ENCODE peak calls at places on chromosomes 2 and 18, in five cellular contexts. W is C1 segment of cervical spinal cord; X is T follicular helper cell; D is activated naive CD4-positive, alpha-beta T cell treated with anti-CD3 and anti-CD28 coated beads, Interleukin-2, amount 10 ng/mL, durations not matched to agents 7 days and 5 days; Q is kidney glomerular epithelial cell. B is an unnamed sample.

GRCh38 chr2:26786207-26787023 is 559 bp downstream of the CENPA start:
- DNase-seq in X (no peak), Q (no peak), D (peak; percentile 57), W (no peak), B (peak; percentile 36)

GRCh38 chr2:116733699-116734098 is 1080.8 kb upstream of the DDX18 start:
- DNase-seq in Q (no peak), D (no peak), X (no peak), W (no peak), B (no peak)

GRCh38 chr2:237996041-237996593 is 29.3 kb downstream of the UBE2F start:
- DNase-seq in Q (no peak), D (no peak), W (no peak), X (no peak), B (no peak)

GRCh38 chr2:100731535-100731981 is 88.4 kb upstream of the NPAS2 start:
- DNase-seq in X (no peak), Q (no peak), W (no peak), D (no peak), B (peak; percentile 51)

GRCh38 chr2:100675373-100675772 is 112.6 kb downstream of the PDCL3 start:
- DNase-seq in D (no peak), W (no peak), Q (no peak), X (no peak), B (no peak)

GRCh38 chr2:59677095-59677609 is 876.3 kb downstream of the BCL11A start:
- DNase-seq in W (no peak), X (no peak), D (no peak), Q (no peak), B (no peak)

GRCh38 chr2:150143087-150143536 is 344.4 kb downstream of the RND3 start:
- DNase-seq in X (no peak), W (no peak), Q (no peak), D (no peak), B (peak; percentile 66)

GRCh38 chr2:72146357-72147302 is 1.0 kb downstream of the CYP26B1 start:
- DNase-seq in X (no peak), D (peak; percentile 19), Q (no peak), W (no peak), B (no peak)

GRCh38 chr2:109213646-109214417 is 84.8 kb downstream of the SH3RF3 start:
- DNase-seq in D (peak; percentile 81), W (no peak), Q (no peak), X (peak; percentile 43), B (peak; percentile 19)

GRCh38 chr18:21444465-21445023 is 156.0 kb downstream of the ESCO1 start:
- DNase-seq in W (peak; percentile 16), X (no peak), D (peak; percentile 23), Q (peak; percentile 76), B (peak; percentile 68)

GRCh38 chr2:221423212-221423804 is 148.8 kb downstream of the EPHA4 start:
- DNase-seq in X (no peak), D (no peak), W (no peak), Q (no peak), B (no peak)

GRCh38 chr18:22667616-22668422 is 250.1 kb upstream of the CTAGE1 start:
- DNase-seq in W (no peak), Q (peak; percentile 75), D (no peak), X (no peak), B (peak; percentile 73)

GRCh38 chr2:9264301-9264700 is 57.7 kb downstream of the ASAP2 start:
- DNase-seq in Q (no peak), D (no peak), X (no peak), W (no peak), B (peak; percentile 83)

GRCh38 chr2:24048662-24049484 is 668 bp upstream of the FKBP1B start:
- DNase-seq in X (no peak), Q (no peak), D (no peak), W (no peak), B (no peak)

GRCh38 chr2:238420442-238420841 is 6.3 kb upstream of the ASB1 start:
- DNase-seq in X (no peak), Q (no peak), W (no peak), D (no peak), B (no peak)

GRCh38 chr2:200247494-200247893 is 59.0 kb upstream of the SPATS2L start:
- DNase-seq in X (no peak), Q (peak; percentile 26), W (no peak), D (no peak), B (peak; percentile 44)

GRCh38 chr18:21439453-21439852 is 161.1 kb downstream of the ESCO1 start:
- DNase-seq in Q (peak; percentile 93), D (no peak), X (no peak), W (no peak), B (peak; percentile 98)

GRCh38 chr18:49994410-49994809 is 181.1 kb upstream of the ACAA2 start:
- DNase-seq in Q (no peak), X (no peak), W (no peak), D (no peak), B (no peak)

GRCh38 chr18:76496200-76496890 is 1.3 kb upstream of the ZNF516 start:
- DNase-seq in W (no peak), Q (no peak), X (no peak), D (peak; percentile 54), B (peak; percentile 52)

GRCh38 chr2:197209274-197209673 is 101.3 kb downstream of the ANKRD44 start:
- DNase-seq in Q (peak; percentile 88), X (no peak), W (no peak), D (no peak), B (peak; percentile 89)

GRCh38 chr2:149115781-149116180 is 77.3 kb downstream of the LYPD6B start:
- DNase-seq in D (no peak), X (no peak), W (no peak), Q (no peak), B (no peak)

GRCh38 chr2:45046786-45047185 is 37.5 kb upstream of the SIX2 start:
- DNase-seq in Q (peak; percentile 34), W (no peak), X (no peak), D (no peak), B (no peak)

GRCh38 chr2:102356741-102357140 is 1.1 kb downstream of the IL18R1 start:
- DNase-seq in D (no peak), Q (no peak), X (no peak), W (no peak), B (no peak)

GRCh38 chr18:24080861-24081260 is 58.0 kb upstream of the CABYR start:
- DNase-seq in Q (no peak), X (no peak), W (no peak), D (no peak), B (no peak)

GRCh38 chr2:128313076-128313836 is 5.4 kb downstream of the HS6ST1 start:
- DNase-seq in Q (peak; percentile 43), W (no peak), D (no peak), X (no peak), B (peak; percentile 39)

GRCh38 chr2:138415891-138416494 is 85.6 kb upstream of the SPOPL start:
- DNase-seq in Q (no peak), W (no peak), D (no peak), X (no peak), B (peak; percentile 30)

B was measured in kidney tubule cell.